ENCODE peak calls at places on chromosomes 6 and 20, in eight cellular contexts. I is hippocampal formation; L is lower lobe of right lung; Y is M059J; V is HFFc6; D is type B pancreatic cell; Z is CD8-positive, alpha-beta T cell; N is activated CD4-positive, alpha-beta memory T cell treated with anti-CD3 and anti-CD28 coated beads, Interleukin-2, amount 10 ng/mL, durations not matched to agents 7 days and 5 days. X is an unnamed sample.

GRCh38 chr6:89799756-89800155 is 19.8 kb downstream of the MDN1 start:
- DNase-seq in Y (no peak), V (no peak), D (no peak), I (no peak), L (no peak), Z (no peak), N (no peak), X (no peak)

GRCh38 chr20:57481281-57481711 is 43.6 kb downstream of the CTCFL start:
- DNase-seq in D (no peak), Y (no peak), Z (no peak), N (no peak), L (no peak), V (no peak), I (no peak), X (peak; percentile 27)

GRCh38 chr6:63509652-63510352 is 62.5 kb upstream of the LOC128125822 start:
- DNase-seq in Y (peak; percentile 39), L (no peak), N (no peak), Z (no peak), D (no peak), I (no peak), V (no peak), X (no peak)

GRCh38 chr6:153588328-153588727 is 450.7 kb upstream of the OPRM1 start:
- DNase-seq in L (no peak), D (no peak), Z (no peak), Y (no peak), N (no peak), I (no peak), V (no peak), X (no peak)

GRCh38 chr6:3987072-3987471 is 91.9 kb downstream of the FAM217A start:
- DNase-seq in N (no peak), Y (peak; percentile 76), I (no peak), Z (no peak), L (no peak), D (no peak), V (peak; percentile 4), X (no peak)

GRCh38 chr20:12058201-12058600 is 140.5 kb downstream of the BTBD3 start:
- DNase-seq in L (no peak), N (no peak), I (no peak), Z (no peak), Y (peak; percentile 89), V (no peak), D (no peak), X (no peak)

GRCh38 chr6:16136536-16137450 is 7.9 kb downstream of the MYLIP start:
- DNase-seq in V (peak; percentile 83), Y (peak; percentile 95), Z (no peak), I (no peak), N (peak; percentile 62), L (no peak), D (no peak), X (no peak)

GRCh38 chr6:20954325-20954724 is 420.1 kb downstream of the CDKAL1 start:
- DNase-seq in Z (no peak), I (no peak), V (no peak), D (no peak), Y (no peak), L (no peak), N (no peak), X (no peak)